ENCODE peak calls at places on chromosome 20, in four cellular contexts. One of them, this sample, is unnamed.

GRCh38 chr20:22576273-22576672 is 8.1 kb downstream of the FOXA2 start:
- DNase-seq in MCF 10A: no peak
- DNase-seq in CD8-positive, alpha-beta memory T cell: no peak
- DNase-seq in stimulated activated CD8-positive, alpha-beta memory T cell treated with anti-CD3 and anti-CD28 coated beads, Interleukin-4, amount 100 ng/mL, for 24 hours: no peak
- DNase-seq in this sample: no peak

GRCh38 chr20:58099956-58100730 is 128.3 kb downstream of the ANKRD60 start:
- DNase-seq in MCF 10A: no peak
- DNase-seq in CD8-positive, alpha-beta memory T cell: no peak
- DNase-seq in stimulated activated CD8-positive, alpha-beta memory T cell treated with anti-CD3 and anti-CD28 coated beads, Interleukin-4, amount 100 ng/mL, for 24 hours: no peak
- DNase-seq in this sample: no peak

GRCh38 chr20:62285722-62286121 is 17.1 kb upstream of the ADRM1 start:
- DNase-seq in MCF 10A: no peak
- DNase-seq in CD8-positive, alpha-beta memory T cell: no peak
- DNase-seq in stimulated activated CD8-positive, alpha-beta memory T cell treated with anti-CD3 and anti-CD28 coated beads, Interleukin-4, amount 100 ng/mL, for 24 hours: no peak
- DNase-seq in this sample: no peak

GRCh38 chr20:10596726-10597125 is 77.1 kb downstream of the JAG1 start:
- DNase-seq in MCF 10A: peak; percentile 88
- DNase-seq in CD8-positive, alpha-beta memory T cell: no peak
- DNase-seq in stimulated activated CD8-positive, alpha-beta memory T cell treated with anti-CD3 and anti-CD28 coated beads, Interleukin-4, amount 100 ng/mL, for 24 hours: no peak
- DNase-seq in this sample: peak; percentile 45

GRCh38 chr20:25005661-25006060 is 13.1 kb upstream of the APMAP start:
- DNase-seq in MCF 10A: no peak
- DNase-seq in CD8-positive, alpha-beta memory T cell: no peak
- DNase-seq in stimulated activated CD8-positive, alpha-beta memory T cell treated with anti-CD3 and anti-CD28 coated beads, Interleukin-4, amount 100 ng/mL, for 24 hours: no peak
- DNase-seq in this sample: no peak

GRCh38 chr20:61719691-61720347 is 345.9 kb downstream of the TAF4 start:
- DNase-seq in MCF 10A: no peak
- DNase-seq in CD8-positive, alpha-beta memory T cell: peak; percentile 76
- DNase-seq in stimulated activated CD8-positive, alpha-beta memory T cell treated with anti-CD3 and anti-CD28 coated beads, Interleukin-4, amount 100 ng/mL, for 24 hours: peak; percentile 17
- DNase-seq in this sample: no peak

GRCh38 chr20:56465997-56466396 is 2.4 kb upstream of the RTF2 start:
- DNase-seq in MCF 10A: no peak
- DNase-seq in CD8-positive, alpha-beta memory T cell: no peak
- DNase-seq in stimulated activated CD8-positive, alpha-beta memory T cell treated with anti-CD3 and anti-CD28 coated beads, Interleukin-4, amount 100 ng/mL, for 24 hours: no peak
- DNase-seq in this sample: no peak

GRCh38 chr20:17281478-17281877 is 54.6 kb downstream of the PCSK2 start:
- DNase-seq in MCF 10A: peak; percentile 61
- DNase-seq in CD8-positive, alpha-beta memory T cell: no peak
- DNase-seq in stimulated activated CD8-positive, alpha-beta memory T cell treated with anti-CD3 and anti-CD28 coated beads, Interleukin-4, amount 100 ng/mL, for 24 hours: no peak
- DNase-seq in this sample: no peak

GRCh38 chr20:57155415-57155814 is 111.0 kb downstream of the BMP7 start:
- DNase-seq in MCF 10A: no peak
- DNase-seq in CD8-positive, alpha-beta memory T cell: no peak
- DNase-seq in stimulated activated CD8-positive, alpha-beta memory T cell treated with anti-CD3 and anti-CD28 coated beads, Interleukin-4, amount 100 ng/mL, for 24 hours: no peak
- DNase-seq in this sample: no peak

GRCh38 chr20:3158968-3159431 is 665 bp downstream of the FASTKD5 start:
- DNase-seq in MCF 10A: peak; percentile 13
- DNase-seq in CD8-positive, alpha-beta memory T cell: no peak
- DNase-seq in stimulated activated CD8-positive, alpha-beta memory T cell treated with anti-CD3 and anti-CD28 coated beads, Interleukin-4, amount 100 ng/mL, for 24 hours: no peak
- DNase-seq in this sample: no peak

GRCh38 chr20:41454250-41454649 is 87.6 kb upstream of the EMILIN3 start:
- DNase-seq in MCF 10A: no peak
- DNase-seq in CD8-positive, alpha-beta memory T cell: no peak
- DNase-seq in stimulated activated CD8-positive, alpha-beta memory T cell treated with anti-CD3 and anti-CD28 coated beads, Interleukin-4, amount 100 ng/mL, for 24 hours: no peak
- DNase-seq in this sample: no peak

GRCh38 chr20:1933465-1933870 is 38.3 kb downstream of the SIRPA start:
- DNase-seq in MCF 10A: peak; percentile 80
- DNase-seq in CD8-positive, alpha-beta memory T cell: no peak
- DNase-seq in stimulated activated CD8-positive, alpha-beta memory T cell treated with anti-CD3 and anti-CD28 coated beads, Interleukin-4, amount 100 ng/mL, for 24 hours: no peak
- DNase-seq in this sample: no peak

GRCh38 chr20:24995741-24996448 is 3.3 kb upstream of the APMAP start:
- DNase-seq in MCF 10A: peak; percentile 30
- DNase-seq in CD8-positive, alpha-beta memory T cell: no peak
- DNase-seq in stimulated activated CD8-positive, alpha-beta memory T cell treated with anti-CD3 and anti-CD28 coated beads, Interleukin-4, amount 100 ng/mL, for 24 hours: no peak
- DNase-seq in this sample: no peak

GRCh38 chr20:57780906-57781305 is 71.1 kb upstream of the PMEPA1 start:
- DNase-seq in MCF 10A: no peak
- DNase-seq in CD8-positive, alpha-beta memory T cell: no peak
- DNase-seq in stimulated activated CD8-positive, alpha-beta memory T cell treated with anti-CD3 and anti-CD28 coated beads, Interleukin-4, amount 100 ng/mL, for 24 hours: no peak
- DNase-seq in this sample: no peak